ENCODE peak calls at places on chromosomes 1 and 21, in ten cellular contexts. F is neuronal stem cell; T is AG10803; C is neural progenitor cell; B is esophagus squamous epithelium; H is stomach; W is PC-3; K is heart left ventricle; P is astrocyte of the spinal cord; V is CD4-positive, CD25-positive, alpha-beta regulatory T cell. S is an unnamed sample.

GRCh38 chr1:165605246-165605645 is 25.8 kb upstream of the MGST3 start:
- DNase-seq in F (no peak), P (no peak), H (no peak), C (no peak), W (no peak), V (no peak), T (no peak), K (no peak), B (no peak), S (no peak)

GRCh38 chr1:231628207-231628876 is 1.8 kb downstream of the DISC1 start:
- DNase-seq in B (no peak), H (no peak), V (no peak), C (no peak), F (no peak), K (no peak), P (no peak), W (peak), T (peak), S (no peak)

GRCh38 chr1:110594466-110595076 is 11.6 kb downstream of the KCNA2 start:
- DNase-seq in T (no peak), B (no peak), F (no peak), H (no peak), C (no peak), K (no peak), P (no peak), V (no peak), W (no peak), S (no peak)

GRCh38 chr1:115665319-115665718 is 23.5 kb downstream of the VANGL1 start:
- DNase-seq in H (peak), F (no peak), C (no peak), W (peak), K (no peak), V (no peak), T (no peak), P (no peak), B (no peak), S (no peak)

GRCh38 chr1:245154429-245155185 is at the start of gene KIF26B:
- DNase-seq in F (peak), C (peak), P (peak), T (peak), B (no peak), W (peak), H (no peak), V (no peak), K (no peak), S (peak)

GRCh38 chr1:247121382-247121781 is 17.2 kb upstream of the ZNF669 start:
- DNase-seq in P (no peak), K (no peak), H (no peak), T (no peak), B (no peak), V (no peak), C (no peak), W (no peak), F (no peak), S (no peak)

GRCh38 chr1:42482635-42483153 is 19.6 kb downstream of the CCDC30 start:
- DNase-seq in W (no peak), P (peak), F (no peak), V (no peak), B (no peak), C (no peak), K (no peak), T (no peak), H (no peak), S (no peak)

GRCh38 chr1:205270764-205271163 is 43.0 kb downstream of the TMCC2 start:
- DNase-seq in F (no peak), C (no peak), W (peak), K (no peak), P (no peak), H (no peak), V (no peak), B (no peak), T (no peak), S (peak)

GRCh38 chr1:9542425-9542824 is 3.2 kb downstream of the SLC25A33 start:
- DNase-seq in C (no peak), T (peak), P (peak), H (no peak), W (peak), B (no peak), K (no peak), V (no peak), F (no peak), S (no peak)

GRCh38 chr1:2791027-2791760 is 10.3 kb downstream of the TTC34 start:
- DNase-seq in P (no peak), K (no peak), W (no peak), F (no peak), C (no peak), H (no peak), T (no peak), V (no peak), B (no peak), S (no peak)

GRCh38 chr1:212819704-212820103 is 27.7 kb downstream of the SPATA45 start:
- DNase-seq in B (no peak), H (no peak), F (no peak), V (no peak), C (no peak), T (no peak), P (no peak), K (no peak), W (no peak), S (no peak)

GRCh38 chr1:212814548-212814947 is 22.9 kb downstream of the TATDN3 start:
- DNase-seq in F (no peak), V (no peak), P (no peak), K (no peak), T (no peak), B (no peak), W (no peak), H (no peak), C (no peak), S (no peak)

GRCh38 chr1:212816567-212817278 is 25.0 kb downstream of the TATDN3 start:
- DNase-seq in V (no peak), K (no peak), T (no peak), C (no peak), B (no peak), F (no peak), W (peak), H (no peak), P (no peak), S (no peak)

GRCh38 chr1:212820969-212821368 is 26.5 kb downstream of the SPATA45 start:
- DNase-seq in T (no peak), C (no peak), K (no peak), W (no peak), H (no peak), F (no peak), P (no peak), B (no peak), V (no peak), S (no peak)

DNA sequence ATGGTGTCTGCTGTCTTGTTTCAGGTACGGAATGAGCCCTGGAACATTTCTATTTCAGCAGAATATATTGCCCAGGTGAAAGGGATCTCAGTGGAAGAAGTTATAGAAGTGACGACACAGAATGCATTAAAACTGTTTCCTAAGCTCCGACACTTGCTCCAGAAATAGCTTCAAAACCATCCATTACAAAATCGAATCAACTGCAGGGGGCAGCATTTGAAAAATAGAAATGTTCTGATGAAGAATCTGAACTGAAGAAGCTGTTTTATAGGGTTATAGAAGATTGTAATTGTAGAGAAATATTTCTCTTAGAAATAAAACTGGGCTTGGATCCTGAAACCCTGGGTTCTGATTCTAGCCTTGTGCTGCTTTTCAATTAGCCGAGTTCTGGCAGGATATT is 23.3 kb downstream of the TATDN3 start:
- DNase-seq in B (no peak), P (no peak), H (no peak), V (no peak), W (peak), T (no peak), F (no peak), K (no peak), C (no peak), S (no peak)
- H3K4me3 ChIP-seq in B (no peak), P (no peak), H (no peak), V (no peak), W (no peak), T (no peak), F (no peak), K (no peak), C (no peak), S (no peak)

GRCh38 chr1:241744591-241744990 is 92.5 kb downstream of the WDR64 start:
- DNase-seq in T (no peak), H (no peak), W (no peak), F (no peak), K (no peak), C (no peak), P (no peak), V (no peak), B (no peak), S (no peak)

GRCh38 chr1:241747992-241748391 is 95.9 kb downstream of the WDR64 start:
- DNase-seq in W (no peak), T (no peak), F (no peak), K (no peak), H (no peak), P (no peak), V (no peak), C (peak), B (no peak), S (no peak)

GRCh38 chr1:241749924-241750695 is 97.9 kb upstream of the EXO1 start:
- DNase-seq in B (no peak), W (peak), F (no peak), V (no peak), K (no peak), H (no peak), T (no peak), C (no peak), P (no peak), S (no peak)

GRCh38 chr1:241751524-241751923 is 96.5 kb upstream of the EXO1 start:
- DNase-seq in B (no peak), T (no peak), W (no peak), P (no peak), K (no peak), F (no peak), V (no peak), C (no peak), H (no peak), S (no peak)

DNA sequence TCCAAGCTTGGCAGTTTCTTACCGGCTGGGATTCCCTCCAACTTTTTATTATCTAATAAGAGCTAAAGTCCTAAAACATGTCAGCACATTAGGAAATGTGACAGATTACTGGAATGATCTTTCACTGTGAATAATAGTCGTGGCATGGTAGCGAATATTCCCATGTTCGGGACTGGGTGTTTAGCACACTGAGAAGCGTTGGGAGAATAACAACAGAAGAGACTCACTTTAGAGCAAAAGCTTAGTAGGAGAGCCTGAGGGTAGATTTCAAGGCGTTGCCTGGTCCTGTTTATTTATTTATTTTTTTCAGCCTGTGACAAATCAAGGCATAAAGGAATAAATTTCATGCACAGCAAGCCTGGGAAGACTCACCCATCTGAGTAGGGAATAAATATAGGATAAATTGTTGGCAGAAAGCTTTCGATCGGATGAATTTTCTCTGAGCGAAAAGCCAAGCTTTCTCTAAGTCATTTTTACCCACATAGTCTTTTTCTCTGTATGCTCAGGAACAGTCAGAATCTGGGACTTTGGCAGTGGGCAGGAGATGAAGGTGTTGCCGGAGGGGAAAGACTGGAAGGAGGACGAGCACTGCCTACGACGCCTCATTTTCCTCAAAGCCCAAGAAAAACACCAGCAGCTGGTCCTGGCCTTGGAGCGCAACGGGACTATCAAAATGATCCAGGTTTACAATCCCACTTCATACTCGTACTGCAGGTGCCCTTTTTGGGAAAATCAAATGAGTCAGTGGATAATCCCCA is 97.1 kb downstream of the WDR64 start:
- DNase-seq in T (peak), F (no peak), P (peak), W (peak), C (no peak), K (no peak), V (no peak), B (no peak), H (no peak), S (peak)
- H3K4me3 ChIP-seq in T (peak), F (no peak), P (no peak), W (peak), C (no peak), K (no peak), V (no peak), B (peak), H (no peak), S (peak)

DNA sequence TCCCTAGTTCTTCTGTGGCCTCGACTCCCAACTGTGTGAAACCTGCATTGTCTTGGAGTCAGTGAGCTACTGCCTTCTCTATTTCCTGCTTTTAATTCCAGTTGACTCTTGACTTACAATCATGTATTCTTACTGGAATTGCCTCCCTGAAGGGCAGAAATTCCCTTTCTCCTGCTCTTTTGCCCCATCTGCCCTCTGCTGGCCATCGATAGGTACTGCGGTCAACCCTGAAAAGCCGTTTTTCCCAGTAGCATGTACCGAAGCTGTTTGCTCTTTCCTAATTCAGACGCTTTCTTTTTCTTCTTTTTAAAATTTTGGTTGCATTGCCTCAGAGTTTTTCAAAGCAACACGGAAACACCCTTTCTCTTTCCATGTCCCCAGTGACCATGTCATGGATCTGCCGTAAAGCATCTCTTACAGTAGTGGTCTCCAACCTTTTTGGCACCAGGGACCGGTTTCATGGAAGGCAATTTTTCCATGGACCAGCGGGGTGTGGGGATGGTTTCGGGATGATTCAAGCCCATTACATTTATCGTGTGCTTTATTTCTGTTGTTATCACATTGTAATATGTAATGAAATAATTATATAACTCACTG is 164.2 kb upstream of the C1orf21 start:
- DNase-seq in T (peak), P (peak), V (no peak), B (no peak), F (no peak), H (peak), W (peak), K (peak), C (peak), S (peak)
- H3K4me3 ChIP-seq in T (peak), P (no peak), V (peak), B (no peak), F (no peak), H (no peak), W (peak), K (peak), C (no peak), S (peak)

GRCh38 chr1:39861003-39861402 is 22.3 kb downstream of the TRIT1 start:
- DNase-seq in H (no peak), V (no peak), C (no peak), K (no peak), T (no peak), P (no peak), B (no peak), W (no peak), F (no peak), S (no peak)
- H3K4me3 ChIP-seq in H (no peak), V (no peak), C (no peak), K (no peak), T (no peak), P (no peak), B (no peak), W (no peak), F (no peak), S (no peak)

GRCh38 chr21:36610201-36610600 is 88.7 kb upstream of the SIM2 start:
- DNase-seq in P (peak), T (no peak), F (no peak), V (no peak), K (no peak), B (no peak), C (no peak), W (peak), H (no peak), S (no peak)

GRCh38 chr21:36613554-36613953 is 85.4 kb upstream of the SIM2 start:
- DNase-seq in C (no peak), F (no peak), W (peak), H (no peak), B (no peak), K (no peak), V (no peak), T (no peak), P (no peak), S (no peak)

GRCh38 chr21:36613064-36613463 is 85.9 kb upstream of the SIM2 start:
- DNase-seq in B (no peak), H (peak), K (no peak), F (no peak), P (peak), C (no peak), W (peak), V (no peak), T (no peak), S (peak)

GRCh38 chr21:36609654-36610053 is 89.3 kb upstream of the SIM2 start:
- DNase-seq in T (no peak), K (no peak), H (no peak), C (no peak), B (no peak), W (no peak), F (no peak), V (no peak), P (no peak), S (no peak)

DNA sequence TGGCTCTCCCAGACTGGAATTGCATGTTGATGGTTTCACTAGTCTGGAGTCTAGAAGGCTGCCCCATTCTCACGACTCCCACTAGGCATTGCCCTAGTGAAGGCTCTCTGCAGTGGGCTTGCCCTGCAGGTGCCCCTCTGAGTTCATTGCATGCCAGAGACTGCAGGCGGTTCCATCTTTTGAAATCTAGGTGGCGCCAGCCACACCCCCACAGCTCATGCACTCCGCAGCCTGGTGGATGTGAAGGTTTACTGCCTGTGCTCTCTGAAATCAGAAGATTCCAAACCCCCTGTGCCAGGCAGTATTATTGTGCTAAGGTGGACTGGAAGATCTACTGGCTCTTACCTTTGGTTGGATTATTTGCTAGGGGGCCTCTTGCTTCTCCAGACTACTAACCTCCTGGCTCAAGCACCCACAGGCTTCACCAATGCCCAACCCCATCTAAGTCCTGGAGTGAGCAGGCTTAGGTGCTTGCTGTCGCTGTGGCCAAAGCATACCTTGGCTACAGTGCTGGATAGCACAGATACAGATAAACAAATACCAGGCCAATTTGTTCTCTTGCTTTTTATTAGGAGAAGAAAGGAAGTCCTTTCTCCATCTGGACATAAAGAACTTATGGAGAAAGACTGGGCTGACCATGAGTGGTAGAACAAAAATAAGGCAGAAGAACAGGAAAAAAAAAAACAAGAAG is 83.5 kb upstream of the SIM2 start:
- DNase-seq in H (no peak), F (no peak), P (no peak), C (peak), T (no peak), V (no peak), W (peak), K (no peak), B (no peak), S (no peak)
- H3K4me3 ChIP-seq in H (no peak), F (no peak), P (no peak), C (no peak), T (no peak), V (no peak), W (no peak), K (no peak), B (no peak), S (no peak)

DNA sequence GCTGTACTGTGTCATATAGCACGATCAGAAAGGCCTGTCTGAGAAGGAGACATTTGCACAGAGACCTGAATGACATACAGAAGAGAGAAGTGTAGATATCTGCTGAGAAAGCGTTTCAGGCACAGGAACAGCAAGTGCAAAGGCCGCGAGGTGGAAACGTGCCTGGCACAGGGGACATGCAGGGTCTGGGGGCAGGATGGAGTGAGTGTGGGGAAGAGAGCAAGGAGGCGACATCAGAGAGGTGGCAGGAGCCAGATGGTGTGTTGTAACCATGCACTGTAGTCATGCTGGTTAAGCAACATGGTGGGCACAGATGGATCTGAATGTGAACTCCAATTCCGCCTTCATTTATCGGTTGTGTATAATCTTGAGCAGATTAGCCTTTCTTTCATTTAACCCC is 13.0 kb downstream of the KRTCAP2 start:
- DNase-seq in K (no peak), F (no peak), W (no peak), V (no peak), P (no peak), C (no peak), T (no peak), H (no peak), B (no peak), S (no peak)
- H3K4me3 ChIP-seq in K (no peak), F (no peak), W (no peak), V (no peak), P (no peak), C (no peak), T (no peak), H (no peak), B (no peak), S (no peak)

GRCh38 chr1:61380561-61380960 is 298.2 kb downstream of the NFIA start:
- DNase-seq in H (no peak), B (no peak), W (no peak), K (no peak), C (no peak), T (no peak), P (no peak), V (no peak), F (no peak), S (no peak)
- H3K4me3 ChIP-seq in H (no peak), B (no peak), W (no peak), K (no peak), C (no peak), T (no peak), P (no peak), V (no peak), F (no peak), S (no peak)